ENCODE peak calls at places on chromosome 19, in six cellular contexts. Q is upper lobe of right lung, A is NCI-H510A treated with DMSO at 0.1 percent for 48 hours, W is amygdala, R is HFFc6, P is stomach. M is an unnamed sample.

GRCh38 chr19:1513492-1514294 is 874 bp upstream of the ADAMTSL5 start:
- DNase-seq in Q (peak), P (peak), W (no peak), R (peak), A (no peak), M (peak)

GRCh38 chr19:3321696-3322095 is 44.7 kb upstream of the NFIC start:
- DNase-seq in R (no peak), P (no peak), W (no peak), A (no peak), Q (no peak), M (no peak)

GRCh38 chr19:3821156-3821555 is 35.0 kb upstream of the MATK start:
- DNase-seq in P (no peak), Q (no peak), R (no peak), A (no peak), W (no peak), M (no peak)

GRCh38 chr19:6564393-6564792 is 26.6 kb downstream of the CD70 start:
- DNase-seq in Q (no peak), P (no peak), A (no peak), W (no peak), R (no peak), M (peak)

GRCh38 chr19:49391581-49392399 is 3.7 kb downstream of the KASH5 start:
- DNase-seq in A (peak), Q (peak), R (peak), W (peak), P (peak), M (peak)

GRCh38 chr19:48815870-48816501 is 5.2 kb upstream of the BCAT2 start:
- DNase-seq in W (no peak), A (peak), P (peak), Q (no peak), R (no peak), M (peak)

GRCh38 chr19:57560049-57560491 is 407 bp upstream of the ZNF550 start:
- DNase-seq in P (no peak), R (peak), W (no peak), Q (no peak), A (no peak), M (peak)

GRCh38 chr19:10464456-10464855 is 38.7 kb downstream of the KEAP1 start:
- DNase-seq in W (no peak), Q (no peak), A (no peak), P (no peak), R (no peak), M (no peak)

M was measured in kidney tubule cell.